ENCODE peak calls at places on chromosomes 5 and 9, in ten cellular contexts. W is GM23248, C is fibroblast of pulmonary artery, X is OCI-LY7, Z is cardiac fibroblast, U is HL-60, Y is bronchial epithelial cell, Q is astrocyte of the spinal cord, V is heart right ventricle, O is coronary artery. L is an unnamed sample.

GRCh38 chr5:157049605-157050004 is 9.3 kb downstream of the HAVCR1 start:
- DNase-seq in W (peak), O (no peak), Y (no peak), Q (no peak), V (no peak), U (no peak), C (no peak), Z (no peak), X (no peak), L (no peak)

GRCh38 chr9:134454386-134454978 is 128.2 kb downstream of the RXRA start:
- DNase-seq in W (no peak), V (no peak), X (no peak), Q (peak), O (no peak), Z (no peak), Y (no peak), U (no peak), C (no peak), L (no peak)

GRCh38 chr5:1343931-1344901 is 683 bp downstream of the CLPTM1L start:
- DNase-seq in O (no peak), V (no peak), W (peak), Y (peak), U (no peak), Q (no peak), X (peak), C (peak), Z (no peak), L (no peak)

GRCh38 chr9:98009926-98010325 is 26.8 kb downstream of the ANP32B start:
- DNase-seq in Z (peak), U (no peak), Q (peak), X (no peak), O (no peak), C (peak), V (peak), Y (no peak), W (no peak), L (peak)

GRCh38 chr9:72888032-72888431 is 64.8 kb downstream of the ALDH1A1 start:
- DNase-seq in Q (no peak), Z (no peak), W (peak), C (no peak), V (no peak), U (no peak), Y (peak), X (no peak), O (no peak), L (no peak)

GRCh38 chr5:177419045-177419444 is 7.4 kb upstream of the GRK6 start:
- DNase-seq in W (peak), X (no peak), O (no peak), C (peak), V (no peak), Q (no peak), Y (peak), Z (peak), U (peak), L (peak)

GRCh38 chr9:23821400-23822181 is 4.4 kb downstream of the ELAVL2 start:
- DNase-seq in Z (no peak), O (no peak), W (peak), C (no peak), Q (peak), X (no peak), Y (no peak), U (no peak), V (no peak), L (no peak)

GRCh38 chr5:2124434-2124833 is 241.7 kb upstream of the IRX4 start:
- DNase-seq in O (no peak), X (no peak), Z (no peak), V (no peak), Y (no peak), Q (no peak), U (no peak), C (no peak), W (no peak), L (no peak)

GRCh38 chr5:167250996-167251395 is 1040.4 kb upstream of the WWC1 start:
- DNase-seq in X (no peak), V (no peak), U (no peak), Q (no peak), Y (no peak), Z (no peak), C (no peak), O (no peak), W (no peak), L (no peak)

GRCh38 chr9:5786370-5787127 is 46.4 kb downstream of the ERMP1 start:
- DNase-seq in Y (no peak), W (peak), U (no peak), X (no peak), O (no peak), Z (no peak), Q (peak), C (peak), V (no peak), L (peak)

GRCh38 chr9:109192732-109193361 is 25.8 kb upstream of the FRRS1L start:
- DNase-seq in X (no peak), Y (peak), U (no peak), C (peak), Z (peak), Q (peak), O (no peak), V (no peak), W (peak), L (no peak)

GRCh38 chr9:134352247-134352933 is 26.1 kb downstream of the RXRA start:
- DNase-seq in Y (no peak), V (no peak), Q (no peak), Z (no peak), W (no peak), C (no peak), O (no peak), X (no peak), U (no peak), L (no peak)

GRCh38 chr9:100579665-100580064 is 1.8 kb downstream of the CAVIN4 start:
- DNase-seq in Q (no peak), Y (no peak), U (no peak), W (peak), C (peak), X (no peak), Z (peak), V (no peak), O (no peak), L (peak)

GRCh38 chr9:15505927-15506326 is 4.8 kb downstream of the PSIP1 start:
- DNase-seq in W (no peak), C (no peak), Y (no peak), O (no peak), U (no peak), Z (no peak), V (no peak), X (peak), Q (no peak), L (no peak)

GRCh38 chr5:93883459-93883858 is 142.1 kb upstream of the POU5F2 start:
- DNase-seq in V (no peak), U (no peak), X (no peak), Y (no peak), O (no peak), W (no peak), C (no peak), Z (no peak), Q (no peak), L (no peak)

GRCh38 chr5:147617191-147617606 is 107.3 kb upstream of the DPYSL3 start:
- DNase-seq in V (no peak), X (no peak), C (peak), Q (no peak), Z (peak), Y (no peak), U (no peak), W (no peak), O (no peak), L (peak)

GRCh38 chr5:54217826-54218503 is 92.4 kb downstream of the ARL15 start:
- DNase-seq in Q (peak), U (peak), O (no peak), C (peak), W (peak), Z (peak), X (peak), Y (peak), V (peak), L (peak)

GRCh38 chr9:85043248-85043647 is 373.7 kb downstream of the NTRK2 start:
- DNase-seq in W (no peak), V (no peak), C (no peak), Z (no peak), Y (no peak), Q (no peak), U (no peak), O (no peak), X (no peak), L (no peak)

GRCh38 chr9:71524996-71525580 is 243.2 kb downstream of the CEMIP2 start:
- DNase-seq in Z (no peak), U (no peak), Y (no peak), X (no peak), Q (no peak), O (no peak), V (no peak), W (no peak), C (no peak), L (no peak)

GRCh38 chr9:95462419-95463121 is 54.2 kb downstream of the PTCH1 start:
- DNase-seq in U (peak), Q (peak), W (peak), Z (peak), V (peak), Y (peak), X (peak), C (peak), O (no peak), L (peak)

GRCh38 chr5:158124606-158125316 is 265.8 kb upstream of the CLINT1 start:
- DNase-seq in X (no peak), Q (no peak), W (no peak), Z (no peak), C (no peak), U (no peak), Y (no peak), O (no peak), V (no peak), L (no peak)

GRCh38 chr5:66306105-66306843 is 162.2 kb downstream of the SREK1 start:
- DNase-seq in Q (peak), U (no peak), C (peak), V (peak), W (peak), X (peak), Z (peak), O (no peak), Y (peak), L (peak)

GRCh38 chr5:63175850-63176249 is 597.2 kb downstream of the LRRC70 start:
- DNase-seq in Q (no peak), Y (no peak), W (no peak), C (no peak), U (no peak), V (no peak), O (no peak), Z (no peak), X (no peak), L (no peak)

GRCh38 chr5:122076023-122076422 is 2.0 kb downstream of the LOX start:
- DNase-seq in W (peak), Z (peak), C (peak), V (no peak), Q (peak), X (no peak), U (no peak), Y (peak), O (no peak), L (no peak)

GRCh38 chr9:113293285-113293874 is 9.8 kb downstream of the RNF183 start:
- DNase-seq in Q (no peak), X (no peak), Z (peak), C (peak), W (peak), O (no peak), U (no peak), V (no peak), Y (no peak), L (no peak)

GRCh38 chr5:154237946-154238345 is 47.4 kb downstream of the GALNT10 start:
- DNase-seq in Y (no peak), V (no peak), O (no peak), C (no peak), Q (no peak), U (no peak), W (no peak), Z (no peak), X (no peak), L (no peak)

GRCh38 chr5:74648835-74649286 is 8.3 kb upstream of the ENC1 start:
- DNase-seq in C (peak), V (no peak), W (peak), Z (peak), Y (peak), U (no peak), O (no peak), Q (peak), X (peak), L (no peak)

GRCh38 chr5:76514254-76514653 is 108.9 kb downstream of the F2RL2 start:
- DNase-seq in Y (no peak), X (no peak), V (no peak), O (no peak), C (no peak), Q (no peak), U (no peak), Z (no peak), W (no peak), L (no peak)

GRCh38 chr5:68420476-68421344 is 205.2 kb downstream of the PIK3R1 start:
- DNase-seq in Q (no peak), Z (no peak), C (no peak), V (peak), W (no peak), U (no peak), Y (no peak), X (no peak), O (no peak), L (no peak)

GRCh38 chr9:93128715-93129224 is 5.3 kb downstream of the NINJ1 start:
- DNase-seq in W (no peak), Z (no peak), V (no peak), Y (no peak), O (no peak), X (no peak), U (no peak), C (no peak), Q (no peak), L (no peak)

GRCh38 chr9:122118343-122119165 is 25.4 kb upstream of the TTLL11 start:
- DNase-seq in V (no peak), Y (no peak), U (no peak), C (peak), O (no peak), W (no peak), Q (no peak), X (no peak), Z (no peak), L (no peak)

GRCh38 chr5:157196045-157196444 is 15.4 kb downstream of the ITK start:
- DNase-seq in W (no peak), Z (no peak), V (no peak), Y (no peak), C (no peak), O (no peak), U (no peak), Q (no peak), X (no peak), L (no peak)

GRCh38 chr5:68354315-68354714 is 138.8 kb downstream of the PIK3R1 start:
- DNase-seq in O (no peak), W (no peak), X (no peak), V (no peak), U (no peak), C (no peak), Q (no peak), Z (no peak), Y (no peak), L (no peak)

GRCh38 chr5:68353624-68354023 is 138.1 kb downstream of the PIK3R1 start:
- DNase-seq in Z (peak), U (no peak), C (peak), Y (no peak), V (no peak), W (peak), O (no peak), X (no peak), Q (no peak), L (peak)

GRCh38 chr9:80157561-80157983 is 585.8 kb downstream of the TLE4 start:
- DNase-seq in Q (peak), V (no peak), Z (peak), X (no peak), W (no peak), O (no peak), C (peak), Y (no peak), U (no peak), L (no peak)

GRCh38 chr9:134551176-134551575 is 90.4 kb upstream of the COL5A1 start:
- DNase-seq in O (no peak), C (no peak), W (no peak), V (no peak), X (no peak), U (no peak), Y (no peak), Z (no peak), Q (no peak), L (no peak)

GRCh38 chr5:134982230-134982629 is 14.5 kb downstream of the CATSPER3 start:
- DNase-seq in C (no peak), Q (peak), X (peak), O (no peak), V (no peak), W (peak), U (no peak), Y (no peak), Z (no peak), L (no peak)

GRCh38 chr9:74281674-74282073 is 215.5 kb upstream of the RORB start:
- DNase-seq in O (no peak), X (peak), V (no peak), W (no peak), U (no peak), Z (no peak), Q (no peak), C (no peak), Y (peak), L (no peak)

GRCh38 chr9:75086443-75087278 is 1.3 kb downstream of the NMRK1 start:
- DNase-seq in Z (no peak), V (no peak), W (peak), O (no peak), U (peak), X (no peak), C (no peak), Y (peak), Q (no peak), L (no peak)

GRCh38 chr9:137482094-137482781 is 23.1 kb upstream of the NSMF start:
- DNase-seq in Y (peak), V (peak), W (peak), Z (peak), X (no peak), U (peak), C (peak), Q (peak), O (no peak), L (peak)

DNA sequence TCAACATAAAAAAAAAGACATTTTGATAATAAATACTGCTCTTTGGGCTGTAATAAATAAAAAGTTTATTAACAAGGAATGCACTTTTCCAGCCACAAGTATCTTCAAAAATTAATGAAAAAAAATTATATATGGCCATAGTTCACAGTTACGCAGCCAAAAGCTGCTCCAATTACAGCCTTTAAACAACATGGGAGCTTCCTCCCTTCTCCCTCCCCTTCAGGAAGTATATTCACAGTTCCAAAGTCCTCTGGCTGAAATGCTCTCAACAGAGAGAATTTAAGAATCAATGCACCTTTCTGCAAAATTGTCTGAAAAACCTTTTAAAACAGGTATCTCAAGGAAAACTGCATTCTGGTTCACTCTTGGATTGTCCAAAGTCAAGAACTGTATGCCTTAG is 5.9 kb downstream of the PLK2 start:
- DNase-seq in V (no peak), W (no peak), C (no peak), Z (no peak), U (no peak), Y (no peak), O (no peak), Q (no peak), X (no peak), L (no peak)
- H3K4me3 ChIP-seq in V (peak), W (no peak), C (peak), Z (peak), U (no peak), Y (no peak), O (no peak), Q (peak), X (no peak), L (peak)

DNA sequence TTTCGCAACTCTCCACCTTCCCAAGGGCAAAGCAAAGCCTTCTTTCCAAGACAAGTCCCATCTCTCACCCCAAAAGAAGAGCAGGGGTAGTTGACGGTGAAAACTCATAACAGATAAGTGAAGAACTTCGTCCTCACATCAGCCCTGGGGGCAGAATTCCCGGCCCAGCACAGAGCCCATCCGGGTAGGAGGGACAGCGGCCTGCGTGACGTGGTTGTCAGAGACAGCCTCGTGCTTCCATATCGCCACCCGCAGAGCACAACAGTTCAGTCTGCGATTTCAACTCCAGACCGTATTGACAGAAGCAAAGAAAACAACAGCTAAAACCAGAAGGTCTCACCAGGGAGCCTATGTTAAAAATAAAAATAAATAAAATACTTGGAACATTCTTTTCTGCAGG is 273.2 kb downstream of the SYK start:
- DNase-seq in V (no peak), Y (no peak), C (no peak), U (no peak), O (peak), Q (peak), Z (no peak), X (no peak), W (no peak), L (peak)
- H3K4me3 ChIP-seq in V (no peak), Y (no peak), C (no peak), U (no peak), O (no peak), Q (no peak), Z (no peak), X (no peak), W (no peak), L (no peak)

GRCh38 chr9:130307667-130307943 is 42.0 kb downstream of the HMCN2 start:
- DNase-seq in Z (no peak), X (no peak), U (no peak), Y (no peak), W (no peak), Q (no peak), V (no peak), C (no peak), O (no peak), L (no peak)

GRCh38 chr9:130310456-130310855 is 44.9 kb downstream of the HMCN2 start:
- DNase-seq in C (no peak), U (no peak), X (no peak), Y (no peak), O (no peak), W (no peak), Z (no peak), V (no peak), Q (no peak), L (no peak)

GRCh38 chr9:130309689-130310455 is 44.3 kb downstream of the HMCN2 start:
- DNase-seq in V (no peak), W (no peak), O (no peak), X (no peak), Y (no peak), Z (no peak), U (no peak), C (no peak), Q (no peak), L (no peak)

GRCh38 chr9:130306826-130307666 is 41.5 kb downstream of the HMCN2 start:
- DNase-seq in C (no peak), Z (no peak), V (no peak), X (no peak), U (no peak), Y (no peak), Q (no peak), O (no peak), W (no peak), L (no peak)

DNA sequence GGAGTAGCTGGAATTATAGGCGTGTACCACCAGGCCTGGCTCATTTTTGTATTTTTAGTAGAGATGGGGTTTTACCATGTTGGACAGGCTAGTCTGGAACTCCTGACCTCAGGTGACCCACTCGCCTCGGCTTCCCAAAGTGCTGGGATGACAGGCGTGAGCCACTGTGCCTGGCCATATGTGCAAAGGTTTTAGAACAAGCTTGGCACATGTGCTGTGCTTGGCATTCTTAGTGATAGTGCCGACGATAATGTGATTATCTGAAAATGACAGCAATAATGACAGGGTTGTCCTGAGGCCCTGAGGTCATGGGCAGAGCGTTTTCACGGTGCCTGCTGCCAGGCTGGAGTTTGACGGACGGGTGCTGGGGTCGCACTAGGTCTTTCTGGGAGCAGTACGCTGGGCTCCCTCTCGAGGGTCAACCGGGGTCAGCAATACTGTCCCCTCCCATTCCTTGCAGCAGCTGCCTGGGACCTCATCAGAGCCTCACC is 42.6 kb downstream of the HMCN2 start:
- DNase-seq in U (no peak), Y (no peak), Q (no peak), X (no peak), W (no peak), Z (no peak), V (no peak), O (no peak), C (no peak), L (no peak)
- H3K4me3 ChIP-seq in U (no peak), Y (no peak), Q (no peak), X (no peak), W (no peak), Z (no peak), V (no peak), O (no peak), C (no peak), L (no peak)

GRCh38 chr9:34629492-34629809 is 585 bp upstream of the ARID3C start:
- DNase-seq in U (no peak), Q (no peak), C (no peak), W (no peak), Z (no peak), O (no peak), Y (no peak), V (no peak), X (no peak), L (no peak)
- H3K4me3 ChIP-seq in U (no peak), Q (no peak), C (no peak), W (peak), Z (no peak), O (peak), Y (no peak), V (no peak), X (no peak), L (no peak)

L was measured in brain microvascular endothelial cell.